ENCODE peak calls at places on chromosomes 4 and X, in six cellular contexts. One of them, this sample, is unnamed.

GRCh38 chr4:4670869-4671268 is 129.0 kb upstream of the STX18 start:
- DNase-seq in naive B cell: no peak
- DNase-seq in AG04449: no peak
- DNase-seq in tibial artery: no peak
- DNase-seq in AG20443: no peak
- DNase-seq in LoVo: no peak
- DNase-seq in this sample: no peak

GRCh38 chr4:113476800-113477199 is 284.7 kb downstream of the CAMK2D start:
- DNase-seq in naive B cell: no peak
- DNase-seq in AG04449: no peak
- DNase-seq in LoVo: no peak
- DNase-seq in AG20443: no peak
- DNase-seq in tibial artery: no peak
- DNase-seq in this sample: no peak

GRCh38 chr4:80240976-80241375 is 25.5 kb upstream of the FGF5 start:
- DNase-seq in tibial artery: no peak
- DNase-seq in naive B cell: no peak
- DNase-seq in AG04449: no peak
- DNase-seq in AG20443: peak
- DNase-seq in LoVo: no peak
- DNase-seq in this sample: no peak

GRCh38 chr4:87838207-87838606 is 5.4 kb downstream of the MEPE start:
- DNase-seq in LoVo: no peak
- DNase-seq in AG04449: no peak
- DNase-seq in tibial artery: no peak
- DNase-seq in AG20443: peak
- DNase-seq in naive B cell: no peak
- DNase-seq in this sample: no peak

GRCh38 chr4:103361926-103362325 is 163.8 kb upstream of the CENPE start:
- DNase-seq in naive B cell: no peak
- DNase-seq in tibial artery: no peak
- DNase-seq in AG04449: no peak
- DNase-seq in AG20443: no peak
- DNase-seq in LoVo: no peak
- DNase-seq in this sample: no peak

GRCh38 chrX:30786374-30786773 is 102.7 kb downstream of the TAB3 start:
- DNase-seq in LoVo: no peak
- DNase-seq in AG20443: no peak
- DNase-seq in tibial artery: no peak
- DNase-seq in AG04449: no peak
- DNase-seq in naive B cell: no peak
- DNase-seq in this sample: no peak

GRCh38 chr4:93139118-93139517 is 689.4 kb upstream of the ATOH1 start:
- DNase-seq in AG20443: no peak
- DNase-seq in tibial artery: no peak
- DNase-seq in naive B cell: no peak
- DNase-seq in AG04449: no peak
- DNase-seq in LoVo: no peak
- DNase-seq in this sample: no peak

GRCh38 chr4:162115323-162115722 is 48.5 kb downstream of the FSTL5 start:
- DNase-seq in naive B cell: no peak
- DNase-seq in AG20443: no peak
- DNase-seq in AG04449: no peak
- DNase-seq in LoVo: no peak
- DNase-seq in tibial artery: no peak
- DNase-seq in this sample: no peak

GRCh38 chrX:110383414-110383813 is 24.8 kb downstream of the RTL9 start:
- DNase-seq in AG04449: peak
- DNase-seq in naive B cell: no peak
- DNase-seq in tibial artery: no peak
- DNase-seq in LoVo: no peak
- DNase-seq in AG20443: peak
- DNase-seq in this sample: no peak

GRCh38 chrX:38917954-38918353 is 116.7 kb downstream of the MID1IP1 start:
- DNase-seq in AG04449: no peak
- DNase-seq in tibial artery: no peak
- DNase-seq in naive B cell: no peak
- DNase-seq in AG20443: no peak
- DNase-seq in LoVo: no peak
- DNase-seq in this sample: no peak

GRCh38 chr4:143207555-143207954 is 22.8 kb downstream of the USP38 start:
- DNase-seq in AG04449: no peak
- DNase-seq in tibial artery: no peak
- DNase-seq in LoVo: no peak
- DNase-seq in AG20443: peak
- DNase-seq in naive B cell: no peak
- DNase-seq in this sample: no peak

GRCh38 chrX:42976729-42977366 is 198.9 kb upstream of the PPP1R2C start:
- DNase-seq in LoVo: peak
- DNase-seq in AG20443: no peak
- DNase-seq in naive B cell: no peak
- DNase-seq in tibial artery: no peak
- DNase-seq in AG04449: no peak
- DNase-seq in this sample: no peak

GRCh38 chr4:40254961-40255721 is 58.3 kb downstream of the RHOH start:
- DNase-seq in AG20443: no peak
- DNase-seq in AG04449: no peak
- DNase-seq in tibial artery: no peak
- DNase-seq in LoVo: peak
- DNase-seq in naive B cell: no peak
- DNase-seq in this sample: no peak

GRCh38 chr4:6267573-6267972 is 2.1 kb upstream of the WFS1 start:
- DNase-seq in AG20443: no peak
- DNase-seq in tibial artery: no peak
- DNase-seq in AG04449: no peak
- DNase-seq in LoVo: no peak
- DNase-seq in naive B cell: no peak
- DNase-seq in this sample: no peak

This sample was measured in NCI-H1930.